ENCODE peak calls at places on chromosomes 2 and 18, in five cellular contexts. G is stimulated activated CD4-positive, alpha-beta T cell treated with anti-CD3 and anti-CD28 coated beads, TNF-alpha, amount 100 ng/mL, for 4 hours; C is Right ventricle myocardium superior; I is NCI-H524; K is SW 1271. R is an unnamed sample.

GRCh38 chr2:199922856-199923255 is 11.8 kb downstream of the C2orf69 start:
- DNase-seq in G (no peak), C (no peak), I (no peak), K (no peak), R (no peak)

GRCh38 chr2:62801110-62801509 is 95.6 kb downstream of the EHBP1 start:
- DNase-seq in G (no peak), C (no peak), I (no peak), K (no peak), R (no peak)

GRCh38 chr2:224922142-224922727 is 120.0 kb downstream of the DOCK10 start:
- DNase-seq in G (no peak), C (no peak), I (no peak), K (no peak), R (peak; percentile 31)

GRCh38 chr18:76521367-76521766 is 26.3 kb upstream of the ZNF516 start:
- DNase-seq in G (no peak), C (no peak), I (no peak), K (no peak), R (no peak)

GRCh38 chr2:98378901-98379300 is 32.6 kb downstream of the CNGA3 start:
- DNase-seq in G (no peak), C (no peak), I (no peak), K (no peak), R (no peak)

GRCh38 chr2:36965751-36966369 is 476 bp downstream of the STRN start:
- DNase-seq in G (no peak), C (peak; percentile 57), I (peak; percentile 54), K (peak; percentile 42), R (no peak)

GRCh38 chr2:97935719-97936161 is 60.0 kb downstream of the TMEM131 start:
- DNase-seq in G (no peak), C (no peak), I (peak; percentile 32), K (no peak), R (no peak)

GRCh38 chr2:102892693-102893290 is 131.0 kb downstream of the TMEM182 start:
- DNase-seq in G (no peak), C (no peak), I (no peak), K (no peak), R (no peak)

GRCh38 chr2:184187421-184187971 is 410.8 kb upstream of the ZNF804A start:
- DNase-seq in G (no peak), C (no peak), I (no peak), K (no peak), R (no peak)